ENCODE peak calls at places on chromosome 19, in four cellular contexts. One of them, this sample, is unnamed.

GRCh38 chr19:2820112-2820702 is 539 bp downstream of the ZNF554 start:
- DNase-seq in IMR-90: no peak
- DNase-seq in GM12878: no peak
- DNase-seq in tibial artery: no peak
- DNase-seq in this sample: peak; percentile 23

GRCh38 chr19:54654447-54655321 is 8.1 kb upstream of the LILRB4 start:
- DNase-seq in tibial artery: no peak
- DNase-seq in GM12878: no peak
- DNase-seq in IMR-90: no peak
- DNase-seq in this sample: no peak

GRCh38 chr19:24069907-24070657 is 16.9 kb upstream of the ZNF254 start:
- DNase-seq in IMR-90: peak; percentile 47
- DNase-seq in tibial artery: peak; percentile 13
- DNase-seq in GM12878: no peak
- DNase-seq in this sample: no peak

GRCh38 chr19:2715470-2716274 is 5.5 kb downstream of the DIRAS1 start:
- DNase-seq in tibial artery: no peak
- DNase-seq in IMR-90: no peak
- DNase-seq in GM12878: no peak
- DNase-seq in this sample: no peak

GRCh38 chr19:46546194-46546896 is 50.7 kb upstream of the PNMA8B start:
- DNase-seq in IMR-90: peak; percentile 14
- DNase-seq in tibial artery: no peak
- DNase-seq in GM12878: no peak
- DNase-seq in this sample: no peak

GRCh38 chr19:6204866-6205723 is 69.6 kb downstream of the ACSBG2 start:
- DNase-seq in IMR-90: no peak
- DNase-seq in GM12878: no peak
- DNase-seq in tibial artery: peak; percentile 60
- DNase-seq in this sample: no peak

GRCh38 chr19:51311388-51312257 is at the start of gene IGLON5:
- DNase-seq in GM12878: no peak
- DNase-seq in IMR-90: no peak
- DNase-seq in tibial artery: no peak
- DNase-seq in this sample: no peak

GRCh38 chr19:49680473-49681351 is 3.6 kb downstream of the PRMT1 start:
- DNase-seq in IMR-90: peak; percentile 78
- DNase-seq in tibial artery: peak; percentile 92
- DNase-seq in GM12878: no peak
- DNase-seq in this sample: peak; percentile 96

GRCh38 chr19:31408460-31409124 is 59.4 kb upstream of the TSHZ3 start:
- DNase-seq in IMR-90: peak; percentile 87
- DNase-seq in GM12878: no peak
- DNase-seq in tibial artery: no peak
- DNase-seq in this sample: no peak

GRCh38 chr19:13917888-13918406 is 11.9 kb downstream of the CC2D1A start:
- DNase-seq in GM12878: no peak
- DNase-seq in tibial artery: no peak
- DNase-seq in IMR-90: no peak
- DNase-seq in this sample: no peak

GRCh38 chr19:37973666-37974065 is 66.7 kb downstream of the SIPA1L3 start:
- DNase-seq in IMR-90: peak; percentile 75
- DNase-seq in tibial artery: peak; percentile 15
- DNase-seq in GM12878: no peak
- DNase-seq in this sample: no peak
- TF ChIP-seq CTCF in IMR-90: no peak
- TF ChIP-seq CTCF in tibial artery: no peak
- TF ChIP-seq CTCF in GM12878: no peak
- TF ChIP-seq CTCF in this sample: no peak

DNA sequence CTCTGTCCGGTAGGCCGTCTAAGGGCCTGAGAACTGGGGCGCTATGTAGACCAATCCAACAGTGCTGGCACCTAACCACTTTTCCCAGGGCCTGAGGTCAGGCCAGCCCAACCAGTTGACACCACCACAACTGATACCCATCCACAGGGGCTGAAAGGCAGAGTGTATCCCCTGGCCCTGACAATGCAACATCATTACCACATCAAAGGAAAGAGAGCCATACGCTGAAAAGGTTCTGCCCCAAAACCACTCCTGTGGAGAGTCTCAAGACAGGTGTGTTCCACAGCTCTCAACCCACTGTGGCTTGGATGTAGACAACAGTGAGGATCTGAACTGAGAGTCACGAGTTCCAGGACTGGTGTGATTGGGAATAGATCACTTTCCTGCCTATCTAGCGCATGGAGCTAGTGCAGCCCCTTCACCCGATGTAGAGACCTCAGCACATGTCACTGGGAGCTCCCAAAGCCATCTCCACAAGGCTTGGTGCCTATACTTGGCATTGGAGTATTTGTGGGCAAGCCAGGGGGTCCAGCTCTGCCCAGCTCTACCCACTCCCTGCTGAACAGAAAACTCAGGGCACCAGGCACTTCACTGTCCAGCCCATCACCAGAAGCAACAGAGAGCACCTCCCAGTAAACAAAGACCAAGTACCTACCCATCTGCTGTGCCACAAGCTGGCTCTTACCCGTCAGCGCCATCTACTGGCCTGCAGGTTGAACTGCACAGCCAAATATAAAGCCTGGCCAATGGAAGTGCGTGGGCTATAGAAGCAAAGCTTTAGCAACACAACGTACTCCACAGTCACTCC is 579.5 kb downstream of the UQCRFS1 start:
- DNase-seq in tibial artery: no peak
- DNase-seq in IMR-90: peak; percentile 1
- DNase-seq in GM12878: no peak
- DNase-seq in this sample: peak; percentile 70
- TF ChIP-seq CTCF in tibial artery: no peak
- TF ChIP-seq CTCF in IMR-90: peak; percentile 45
- TF ChIP-seq CTCF in GM12878: peak; percentile 63
- TF ChIP-seq CTCF in this sample: peak; percentile 98

GRCh38 chr19:22882797-22883196 is 50.7 kb downstream of the ZNF723 start:
- DNase-seq in GM12878: no peak
- DNase-seq in tibial artery: no peak
- DNase-seq in IMR-90: peak; percentile 13
- DNase-seq in this sample: no peak
- TF ChIP-seq CTCF in GM12878: no peak
- TF ChIP-seq CTCF in tibial artery: peak; percentile 23
- TF ChIP-seq CTCF in IMR-90: peak; percentile 28
- TF ChIP-seq CTCF in this sample: no peak

GRCh38 chr19:43767316-43767715 is 12.6 kb upstream of the SMG9 start:
- DNase-seq in tibial artery: no peak
- DNase-seq in GM12878: no peak
- DNase-seq in IMR-90: no peak
- DNase-seq in this sample: no peak
- TF ChIP-seq CTCF in tibial artery: no peak
- TF ChIP-seq CTCF in GM12878: no peak
- TF ChIP-seq CTCF in IMR-90: no peak
- TF ChIP-seq CTCF in this sample: no peak

GRCh38 chr19:4258181-4258580 is 11.3 kb downstream of the YJU2 start:
- DNase-seq in GM12878: no peak
- DNase-seq in tibial artery: no peak
- DNase-seq in IMR-90: no peak
- DNase-seq in this sample: no peak

GRCh38 chr19:4257025-4257424 is 10.1 kb downstream of the YJU2 start:
- DNase-seq in GM12878: no peak
- DNase-seq in tibial artery: no peak
- DNase-seq in IMR-90: no peak
- DNase-seq in this sample: no peak

GRCh38 chr19:4260605-4261191 is 13.8 kb downstream of the YJU2 start:
- DNase-seq in tibial artery: no peak
- DNase-seq in IMR-90: no peak
- DNase-seq in GM12878: no peak
- DNase-seq in this sample: no peak

GRCh38 chr19:4256563-4256962 is 9.7 kb downstream of the YJU2 start:
- DNase-seq in tibial artery: no peak
- DNase-seq in IMR-90: no peak
- DNase-seq in GM12878: no peak
- DNase-seq in this sample: no peak
- TF ChIP-seq CTCF in tibial artery: no peak
- TF ChIP-seq CTCF in IMR-90: no peak
- TF ChIP-seq CTCF in GM12878: peak; percentile 20
- TF ChIP-seq CTCF in this sample: no peak

GRCh38 chr19:18776288-18776594 is 14.9 kb downstream of the COMP start:
- DNase-seq in GM12878: no peak
- DNase-seq in IMR-90: peak; percentile 72
- DNase-seq in tibial artery: no peak
- DNase-seq in this sample: no peak
- TF ChIP-seq CTCF in GM12878: no peak
- TF ChIP-seq CTCF in IMR-90: peak; percentile 65
- TF ChIP-seq CTCF in tibial artery: no peak
- TF ChIP-seq CTCF in this sample: no peak

GRCh38 chr19:29745253-29745652 is 30.2 kb upstream of the C19orf12 start:
- DNase-seq in tibial artery: no peak
- DNase-seq in IMR-90: no peak
- DNase-seq in GM12878: no peak
- DNase-seq in this sample: no peak
- TF ChIP-seq CTCF in tibial artery: no peak
- TF ChIP-seq CTCF in IMR-90: no peak
- TF ChIP-seq CTCF in GM12878: peak; percentile 20
- TF ChIP-seq CTCF in this sample: no peak

DNA sequence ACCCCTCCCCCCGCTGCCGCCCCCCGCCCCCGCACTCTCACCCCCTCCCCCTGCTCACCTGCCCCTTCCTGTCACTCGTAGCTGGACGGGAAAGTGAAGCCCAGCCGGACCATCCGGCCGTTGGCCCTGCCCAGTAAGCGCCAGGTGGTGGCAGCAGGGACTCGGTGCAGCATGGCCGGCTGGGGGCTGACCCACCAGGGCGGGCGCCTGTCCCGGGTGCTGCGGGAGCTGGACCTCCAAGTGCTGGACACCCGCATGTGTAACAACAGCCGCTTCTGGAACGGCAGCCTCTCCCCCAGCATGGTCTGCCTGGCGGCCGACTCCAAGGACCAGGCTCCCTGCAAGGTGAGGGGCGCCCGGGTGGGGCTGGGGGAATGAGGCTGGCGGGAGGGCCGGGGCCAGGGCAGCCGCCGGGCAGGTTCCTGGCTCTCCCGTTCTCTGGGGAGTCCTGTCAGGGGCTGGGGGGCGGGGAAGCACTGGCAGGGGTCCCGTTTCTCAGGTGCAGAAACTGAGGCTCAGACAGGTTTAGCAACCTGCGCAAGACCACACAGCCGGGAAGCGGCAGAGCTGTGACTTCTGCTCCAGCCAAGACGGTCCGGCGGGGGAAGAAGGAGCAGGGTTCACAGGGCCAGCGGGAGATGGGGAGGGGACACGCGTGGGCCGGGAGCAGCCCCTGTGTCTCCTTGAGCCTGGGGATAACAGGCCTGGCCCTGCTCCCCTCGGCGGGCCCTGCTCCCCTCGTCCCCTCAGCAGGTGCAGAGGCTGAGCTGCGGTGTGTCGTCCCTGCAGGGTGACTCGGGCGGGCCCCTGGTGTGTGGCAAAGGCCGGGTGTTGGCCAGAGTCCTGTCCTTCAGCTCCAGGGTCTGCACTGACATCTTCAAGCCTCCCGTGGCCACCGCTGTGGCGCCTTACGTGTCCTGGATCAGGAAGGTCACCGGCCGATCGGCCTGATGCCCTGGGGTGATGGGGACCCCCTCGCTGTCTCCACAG is 5.3 kb downstream of the GZMM start:
- DNase-seq in GM12878: no peak
- DNase-seq in tibial artery: no peak
- DNase-seq in IMR-90: no peak
- DNase-seq in this sample: no peak
- TF ChIP-seq CTCF in GM12878: no peak
- TF ChIP-seq CTCF in tibial artery: no peak
- TF ChIP-seq CTCF in IMR-90: no peak
- TF ChIP-seq CTCF in this sample: no peak

GRCh38 chr19:10895920-10896319 is 24.6 kb downstream of the CARM1 start:
- DNase-seq in IMR-90: no peak
- DNase-seq in GM12878: no peak
- DNase-seq in tibial artery: no peak
- DNase-seq in this sample: no peak
- TF ChIP-seq CTCF in IMR-90: no peak
- TF ChIP-seq CTCF in GM12878: no peak
- TF ChIP-seq CTCF in tibial artery: no peak
- TF ChIP-seq CTCF in this sample: no peak

This sample was measured in natural killer cell.